ENCODE peak calls at places on chromosomes 13 and 19, in seven cellular contexts. One of them, this sample, is unnamed.

GRCh38 chr19:33231511-33231910 is 5.9 kb upstream of the SLC7A10 start:
- DNase-seq in T follicular helper cell: no peak
- DNase-seq in stimulated activated CD4-positive, alpha-beta T cell treated with anti-CD3 and anti-CD28 coated beads, Interleukin-2, amount 100 ng/mL, for 24 hours: no peak
- DNase-seq in AG04450: peak; percentile 4
- DNase-seq in sciatic nerve: no peak
- DNase-seq in testis: no peak
- DNase-seq in cardiac fibroblast: peak; percentile 53
- DNase-seq in this sample: peak; percentile 77

GRCh38 chr13:103960011-103960410 is 893.8 kb upstream of the SLC10A2 start:
- DNase-seq in sciatic nerve: no peak
- DNase-seq in T follicular helper cell: no peak
- DNase-seq in testis: no peak
- DNase-seq in cardiac fibroblast: peak; percentile 7
- DNase-seq in stimulated activated CD4-positive, alpha-beta T cell treated with anti-CD3 and anti-CD28 coated beads, Interleukin-2, amount 100 ng/mL, for 24 hours: no peak
- DNase-seq in AG04450: no peak
- DNase-seq in this sample: no peak

GRCh38 chr19:20273376-20273775 is 106.4 kb downstream of the ZNF486 start:
- DNase-seq in T follicular helper cell: no peak
- DNase-seq in AG04450: no peak
- DNase-seq in sciatic nerve: no peak
- DNase-seq in cardiac fibroblast: no peak
- DNase-seq in testis: no peak
- DNase-seq in stimulated activated CD4-positive, alpha-beta T cell treated with anti-CD3 and anti-CD28 coated beads, Interleukin-2, amount 100 ng/mL, for 24 hours: no peak
- DNase-seq in this sample: no peak

GRCh38 chr19:55369651-55370304 is 485 bp downstream of the IL11 start:
- DNase-seq in T follicular helper cell: no peak
- DNase-seq in stimulated activated CD4-positive, alpha-beta T cell treated with anti-CD3 and anti-CD28 coated beads, Interleukin-2, amount 100 ng/mL, for 24 hours: no peak
- DNase-seq in AG04450: peak; percentile 42
- DNase-seq in testis: peak; percentile 50
- DNase-seq in cardiac fibroblast: peak; percentile 68
- DNase-seq in sciatic nerve: no peak
- DNase-seq in this sample: peak; percentile 62

GRCh38 chr19:18506101-18506534 is 15.8 kb downstream of the ELL start:
- DNase-seq in sciatic nerve: no peak
- DNase-seq in cardiac fibroblast: no peak
- DNase-seq in testis: no peak
- DNase-seq in stimulated activated CD4-positive, alpha-beta T cell treated with anti-CD3 and anti-CD28 coated beads, Interleukin-2, amount 100 ng/mL, for 24 hours: no peak
- DNase-seq in T follicular helper cell: no peak
- DNase-seq in AG04450: no peak
- DNase-seq in this sample: no peak

GRCh38 chr13:30808600-30808999 is 73.3 kb downstream of the ALOX5AP start:
- DNase-seq in AG04450: no peak
- DNase-seq in stimulated activated CD4-positive, alpha-beta T cell treated with anti-CD3 and anti-CD28 coated beads, Interleukin-2, amount 100 ng/mL, for 24 hours: no peak
- DNase-seq in T follicular helper cell: no peak
- DNase-seq in cardiac fibroblast: peak; percentile 54
- DNase-seq in sciatic nerve: peak; percentile 10
- DNase-seq in testis: no peak
- DNase-seq in this sample: peak; percentile 43

GRCh38 chr19:55676384-55676783 is 1.4 kb downstream of the EPN1 start:
- DNase-seq in stimulated activated CD4-positive, alpha-beta T cell treated with anti-CD3 and anti-CD28 coated beads, Interleukin-2, amount 100 ng/mL, for 24 hours: no peak
- DNase-seq in cardiac fibroblast: peak; percentile 32
- DNase-seq in testis: peak; percentile 88
- DNase-seq in sciatic nerve: no peak
- DNase-seq in T follicular helper cell: no peak
- DNase-seq in AG04450: no peak
- DNase-seq in this sample: peak; percentile 37

GRCh38 chr19:17184381-17184841 is 30.7 kb upstream of the USE1 start:
- DNase-seq in sciatic nerve: no peak
- DNase-seq in AG04450: no peak
- DNase-seq in testis: no peak
- DNase-seq in stimulated activated CD4-positive, alpha-beta T cell treated with anti-CD3 and anti-CD28 coated beads, Interleukin-2, amount 100 ng/mL, for 24 hours: peak; percentile 34
- DNase-seq in cardiac fibroblast: no peak
- DNase-seq in T follicular helper cell: no peak
- DNase-seq in this sample: no peak

GRCh38 chr19:10222201-10222890 is 8.8 kb downstream of the S1PR2 start:
- DNase-seq in sciatic nerve: no peak
- DNase-seq in AG04450: no peak
- DNase-seq in T follicular helper cell: no peak
- DNase-seq in testis: no peak
- DNase-seq in stimulated activated CD4-positive, alpha-beta T cell treated with anti-CD3 and anti-CD28 coated beads, Interleukin-2, amount 100 ng/mL, for 24 hours: no peak
- DNase-seq in cardiac fibroblast: no peak
- DNase-seq in this sample: no peak